ENCODE peak calls at places on chromosome 6, in nine cellular contexts. E, S, Z, M, T, X, C, D and V are unnamed samples.

GRCh38 chr6:132813173-132813856 is 1.1 kb upstream of the RPS12 start:
- DNase-seq in E (peak; percentile 39), C (peak; percentile 88), D (no peak), Z (no peak), T (peak; percentile 61), X (peak; percentile 74), M (peak; percentile 36), S (peak; percentile 46), V (peak; percentile 39)

GRCh38 chr6:113396644-113397201 is 460.4 kb upstream of the MARCKS start:
- DNase-seq in X (no peak), E (no peak), S (no peak), C (no peak), D (no peak), T (no peak), M (no peak), Z (peak; percentile 26), V (no peak)

GRCh38 chr6:89411019-89411268 is 1.1 kb downstream of the RRAGD start:
- DNase-seq in X (peak; percentile 30), T (peak; percentile 34), C (no peak), S (no peak), Z (peak; percentile 49), M (no peak), E (no peak), D (no peak), V (no peak)

GRCh38 chr6:52534966-52535390 is 41.9 kb downstream of the TRAM2 start:
- DNase-seq in S (no peak), E (no peak), T (no peak), M (no peak), D (no peak), Z (no peak), X (peak; percentile 68), C (no peak), V (peak; percentile 31)

GRCh38 chr6:120671519-120671918 is 662.8 kb downstream of the TBC1D32 start:
- DNase-seq in C (no peak), X (no peak), M (peak; percentile 2), E (no peak), D (no peak), Z (peak; percentile 5), S (peak; percentile 30), T (no peak), V (no peak)

GRCh38 chr6:77368660-77369313 is 94.5 kb downstream of the HTR1B start:
- DNase-seq in X (no peak), S (no peak), T (peak; percentile 28), Z (no peak), E (no peak), C (no peak), M (peak; percentile 12), D (no peak), V (no peak)

GRCh38 chr6:130848945-130849344 is 21.7 kb downstream of the SMLR1 start:
- DNase-seq in M (no peak), X (peak; percentile 42), C (no peak), T (peak; percentile 70), E (no peak), D (no peak), Z (no peak), S (no peak), V (peak; percentile 24)

GRCh38 chr6:42819803-42820508 is 38.1 kb downstream of the BICRAL start:
- DNase-seq in M (no peak), D (peak; percentile 37), X (peak; percentile 13), Z (peak; percentile 9), E (no peak), T (no peak), C (no peak), S (no peak), V (no peak)

GRCh38 chr6:161024364-161024920 is 32.9 kb downstream of the MAP3K4 start:
- DNase-seq in E (no peak), Z (no peak), C (no peak), S (no peak), D (no peak), X (no peak), T (no peak), M (no peak), V (no peak)

GRCh38 chr6:109373762-109374161 is 8.5 kb downstream of the CD164 start:
- DNase-seq in C (no peak), M (no peak), Z (no peak), T (no peak), D (no peak), E (no peak), S (no peak), X (peak; percentile 89), V (peak; percentile 41)

GRCh38 chr6:140441256-140441655 is 1066.8 kb upstream of the CITED2 start:
- DNase-seq in M (peak; percentile 66), S (peak; percentile 50), Z (peak; percentile 50), C (peak; percentile 73), D (no peak), T (no peak), E (peak; percentile 71), X (peak; percentile 41), V (no peak)

GRCh38 chr6:82364087-82365010 is 732 bp downstream of the TPBG start:
- DNase-seq in S (peak; percentile 54), X (peak; percentile 60), C (peak; percentile 76), T (no peak), Z (peak; percentile 56), E (peak; percentile 57), M (peak; percentile 74), D (peak; percentile 44), V (peak; percentile 46)

GRCh38 chr6:3001773-3002293 is 2.1 kb downstream of the NQO2 start:
- DNase-seq in E (no peak), X (peak; percentile 79), S (no peak), C (no peak), M (no peak), Z (peak; percentile 39), D (peak; percentile 67), T (peak; percentile 86), V (peak; percentile 68)

GRCh38 chr6:13486679-13487121 is 700 bp downstream of the GFOD1 start:
- DNase-seq in E (peak; percentile 40), Z (peak; percentile 64), X (peak; percentile 80), D (peak; percentile 53), T (peak; percentile 39), M (peak; percentile 57), C (peak; percentile 95), S (no peak), V (peak; percentile 78)

GRCh38 chr6:40755749-40756452 is 168.7 kb upstream of the LRFN2 start:
- DNase-seq in E (no peak), C (no peak), Z (no peak), X (no peak), T (no peak), M (no peak), D (no peak), S (no peak), V (no peak)

GRCh38 chr6:37972994-37973757 is 153.6 kb downstream of the ZFAND3 start:
- DNase-seq in E (no peak), D (no peak), S (no peak), C (no peak), M (no peak), X (no peak), T (no peak), Z (no peak), V (no peak)

GRCh38 chr6:170271771-170272314 is 19.0 kb downstream of the DLL1 start:
- DNase-seq in C (peak; percentile 93), T (peak; percentile 61), X (peak; percentile 92), E (no peak), D (no peak), S (no peak), M (no peak), Z (no peak), V (peak; percentile 92)

GRCh38 chr6:57085441-57085840 is 4.5 kb upstream of the ZNF451 start:
- DNase-seq in E (no peak), D (no peak), Z (no peak), S (no peak), T (no peak), C (no peak), M (no peak), X (no peak), V (no peak)

GRCh38 chr6:7058250-7058923 is 49.4 kb upstream of the RREB1 start:
- DNase-seq in D (peak; percentile 56), T (no peak), M (no peak), E (no peak), C (no peak), Z (no peak), X (no peak), S (peak; percentile 73), V (no peak)

GRCh38 chr6:159943101-159943632 is 25.7 kb upstream of the IGF2R start:
- DNase-seq in C (no peak), X (no peak), S (no peak), Z (no peak), T (no peak), D (no peak), M (no peak), E (no peak), V (no peak)

GRCh38 chr6:66896415-66896814 is 1189.4 kb upstream of the EYS start:
- DNase-seq in X (no peak), Z (no peak), T (no peak), S (no peak), D (no peak), E (no peak), C (no peak), M (no peak), V (no peak)

GRCh38 chr6:124758663-124759062 is 203.6 kb upstream of the RNF217 start:
- DNase-seq in Z (no peak), M (no peak), E (no peak), D (no peak), S (no peak), X (no peak), T (no peak), C (no peak), V (no peak)

GRCh38 chr6:5582758-5583157 is 321.4 kb downstream of the FARS2 start:
- DNase-seq in C (no peak), X (no peak), S (no peak), E (no peak), Z (no peak), D (no peak), M (no peak), T (no peak), V (no peak)
- TF ChIP-seq CTCF in C (no peak), X (no peak), S (no peak), E (no peak), Z (peak; percentile 31), D (no peak), M (no peak), T (no peak), V (no peak)

GRCh38 chr6:10210052-10210451 is 204.8 kb downstream of the TFAP2A start:
- DNase-seq in Z (no peak), E (no peak), M (no peak), X (no peak), D (no peak), T (no peak), C (no peak), S (no peak), V (no peak)
- TF ChIP-seq CTCF in Z (no peak), E (no peak), M (no peak), X (no peak), D (no peak), T (no peak), C (no peak), S (no peak), V (no peak)

GRCh38 chr6:126335210-126335609 is 4.7 kb upstream of the CENPW start:
- DNase-seq in X (no peak), S (no peak), C (no peak), T (no peak), Z (no peak), D (no peak), E (no peak), M (no peak), V (no peak)
- TF ChIP-seq CTCF in X (no peak), S (peak; percentile 16), C (no peak), T (no peak), Z (peak; percentile 30), D (no peak), E (no peak), M (no peak), V (no peak)

GRCh38 chr6:30893001-30893591 is 8.8 kb downstream of the DDR1 start:
- DNase-seq in T (no peak), D (no peak), E (no peak), M (no peak), S (peak; percentile 15), Z (no peak), X (no peak), C (no peak), V (no peak)
- TF ChIP-seq CTCF in T (no peak), D (no peak), E (no peak), M (no peak), S (peak; percentile 30), Z (peak; percentile 23), X (no peak), C (no peak), V (no peak)